ENCODE peak calls at places on chromosomes 6 and 20, in nine cellular contexts. One of them, this sample, is unnamed.

GRCh38 chr20:3404402-3404801 is 3.1 kb downstream of the DNAAF9 start:
- DNase-seq in HCT116: no peak
- DNase-seq in body of pancreas: no peak
- DNase-seq in H1: no peak
- DNase-seq in prostate gland: no peak
- DNase-seq in heart left ventricle: no peak
- DNase-seq in HepG2: no peak
- DNase-seq in stomach: no peak
- DNase-seq in K562: no peak
- DNase-seq in this sample: no peak

GRCh38 chr6:113969888-113970807 is 800 bp downstream of the HDAC2 start:
- DNase-seq in body of pancreas: peak
- DNase-seq in K562: peak
- DNase-seq in HepG2: peak
- DNase-seq in heart left ventricle: peak
- DNase-seq in HCT116: no peak
- DNase-seq in H1: peak
- DNase-seq in stomach: peak
- DNase-seq in prostate gland: peak
- DNase-seq in this sample: peak

GRCh38 chr20:49595811-49596545 is 28.0 kb upstream of the PTGIS start:
- DNase-seq in stomach: no peak
- DNase-seq in prostate gland: no peak
- DNase-seq in HepG2: no peak
- DNase-seq in heart left ventricle: no peak
- DNase-seq in body of pancreas: no peak
- DNase-seq in K562: no peak
- DNase-seq in HCT116: no peak
- DNase-seq in H1: no peak
- DNase-seq in this sample: no peak

GRCh38 chr20:32285082-32285620 is 7.7 kb downstream of the KIF3B start:
- DNase-seq in K562: no peak
- DNase-seq in prostate gland: no peak
- DNase-seq in body of pancreas: no peak
- DNase-seq in HCT116: no peak
- DNase-seq in H1: no peak
- DNase-seq in stomach: no peak
- DNase-seq in HepG2: no peak
- DNase-seq in heart left ventricle: no peak
- DNase-seq in this sample: no peak

GRCh38 chr20:62633571-62634329 is 8.6 kb upstream of the SLCO4A1 start:
- DNase-seq in stomach: no peak
- DNase-seq in prostate gland: no peak
- DNase-seq in heart left ventricle: no peak
- DNase-seq in HCT116: no peak
- DNase-seq in HepG2: no peak
- DNase-seq in K562: no peak
- DNase-seq in H1: no peak
- DNase-seq in body of pancreas: no peak
- DNase-seq in this sample: no peak

GRCh38 chr20:40471261-40471629 is 217.8 kb downstream of the MAFB start:
- DNase-seq in H1: peak
- DNase-seq in HepG2: no peak
- DNase-seq in prostate gland: no peak
- DNase-seq in HCT116: no peak
- DNase-seq in heart left ventricle: no peak
- DNase-seq in body of pancreas: no peak
- DNase-seq in K562: no peak
- DNase-seq in stomach: no peak
- DNase-seq in this sample: peak

GRCh38 chr6:85865665-85866372 is 223.1 kb upstream of the SYNCRIP start:
- DNase-seq in stomach: no peak
- DNase-seq in H1: no peak
- DNase-seq in HepG2: peak
- DNase-seq in K562: no peak
- DNase-seq in HCT116: peak
- DNase-seq in body of pancreas: peak
- DNase-seq in heart left ventricle: no peak
- DNase-seq in prostate gland: peak
- DNase-seq in this sample: peak

GRCh38 chr20:63064310-63064709 is 57.5 kb upstream of the BHLHE23 start:
- DNase-seq in stomach: no peak
- DNase-seq in HepG2: no peak
- DNase-seq in body of pancreas: peak
- DNase-seq in HCT116: no peak
- DNase-seq in heart left ventricle: no peak
- DNase-seq in H1: peak
- DNase-seq in K562: peak
- DNase-seq in prostate gland: no peak
- DNase-seq in this sample: no peak

GRCh38 chr6:116859264-116859663 is 17.8 kb upstream of the RFX6 start:
- DNase-seq in heart left ventricle: no peak
- DNase-seq in stomach: no peak
- DNase-seq in K562: no peak
- DNase-seq in HepG2: no peak
- DNase-seq in body of pancreas: no peak
- DNase-seq in H1: no peak
- DNase-seq in prostate gland: no peak
- DNase-seq in HCT116: no peak
- DNase-seq in this sample: no peak

GRCh38 chr6:30463651-30464618 is 25.4 kb upstream of the HLA-E start:
- DNase-seq in K562: no peak
- DNase-seq in body of pancreas: peak
- DNase-seq in heart left ventricle: peak
- DNase-seq in HepG2: peak
- DNase-seq in H1: no peak
- DNase-seq in HCT116: no peak
- DNase-seq in stomach: peak
- DNase-seq in prostate gland: no peak
- DNase-seq in this sample: no peak

GRCh38 chr6:133814235-133814634 is 74.7 kb upstream of the TCF21 start:
- DNase-seq in HCT116: no peak
- DNase-seq in prostate gland: no peak
- DNase-seq in HepG2: no peak
- DNase-seq in H1: no peak
- DNase-seq in body of pancreas: no peak
- DNase-seq in heart left ventricle: no peak
- DNase-seq in stomach: no peak
- DNase-seq in K562: no peak
- DNase-seq in this sample: no peak

GRCh38 chr20:3781153-3781910 is at the start of gene SPEF1:
- DNase-seq in HCT116: peak
- DNase-seq in stomach: peak
- DNase-seq in prostate gland: peak
- DNase-seq in HepG2: peak
- DNase-seq in heart left ventricle: peak
- DNase-seq in body of pancreas: peak
- DNase-seq in K562: peak
- DNase-seq in H1: peak
- DNase-seq in this sample: peak

GRCh38 chr6:2745246-2745645 is 5.5 kb downstream of the MYLK4 start:
- DNase-seq in body of pancreas: no peak
- DNase-seq in stomach: no peak
- DNase-seq in heart left ventricle: no peak
- DNase-seq in HepG2: no peak
- DNase-seq in HCT116: no peak
- DNase-seq in H1: no peak
- DNase-seq in K562: no peak
- DNase-seq in prostate gland: no peak
- DNase-seq in this sample: no peak

GRCh38 chr20:17845701-17846475 is 122.7 kb downstream of the SNX5 start:
- DNase-seq in heart left ventricle: no peak
- DNase-seq in stomach: no peak
- DNase-seq in K562: no peak
- DNase-seq in H1: no peak
- DNase-seq in HepG2: peak
- DNase-seq in HCT116: no peak
- DNase-seq in body of pancreas: no peak
- DNase-seq in prostate gland: no peak
- DNase-seq in this sample: no peak

GRCh38 chr6:117326396-117326795 is 61.0 kb downstream of the VGLL2 start:
- DNase-seq in prostate gland: no peak
- DNase-seq in heart left ventricle: no peak
- DNase-seq in H1: no peak
- DNase-seq in HCT116: no peak
- DNase-seq in body of pancreas: no peak
- DNase-seq in HepG2: no peak
- DNase-seq in stomach: no peak
- DNase-seq in K562: no peak
- DNase-seq in this sample: no peak

GRCh38 chr6:134491473-134491872 is 173.6 kb upstream of the SGK1 start:
- DNase-seq in stomach: no peak
- DNase-seq in HCT116: no peak
- DNase-seq in HepG2: no peak
- DNase-seq in K562: no peak
- DNase-seq in body of pancreas: no peak
- DNase-seq in prostate gland: no peak
- DNase-seq in heart left ventricle: no peak
- DNase-seq in H1: no peak
- DNase-seq in this sample: no peak

GRCh38 chr6:52543262-52543661 is 33.6 kb downstream of the TRAM2 start:
- DNase-seq in stomach: no peak
- DNase-seq in body of pancreas: no peak
- DNase-seq in heart left ventricle: no peak
- DNase-seq in HepG2: no peak
- DNase-seq in HCT116: no peak
- DNase-seq in prostate gland: no peak
- DNase-seq in K562: no peak
- DNase-seq in H1: no peak
- DNase-seq in this sample: no peak

GRCh38 chr6:105389543-105389942 is 13.3 kb downstream of the PREP start:
- DNase-seq in prostate gland: no peak
- DNase-seq in body of pancreas: no peak
- DNase-seq in heart left ventricle: no peak
- DNase-seq in stomach: no peak
- DNase-seq in HepG2: no peak
- DNase-seq in K562: no peak
- DNase-seq in HCT116: no peak
- DNase-seq in H1: no peak
- DNase-seq in this sample: no peak

GRCh38 chr20:10982692-10983091 is 308.9 kb upstream of the JAG1 start:
- DNase-seq in K562: no peak
- DNase-seq in stomach: no peak
- DNase-seq in HepG2: peak
- DNase-seq in prostate gland: no peak
- DNase-seq in HCT116: no peak
- DNase-seq in body of pancreas: peak
- DNase-seq in H1: no peak
- DNase-seq in heart left ventricle: peak
- DNase-seq in this sample: no peak
- H3K4me3 ChIP-seq in K562: no peak
- H3K4me3 ChIP-seq in stomach: no peak
- H3K4me3 ChIP-seq in HepG2: no peak
- H3K4me3 ChIP-seq in prostate gland: no peak
- H3K4me3 ChIP-seq in HCT116: no peak
- H3K4me3 ChIP-seq in body of pancreas: no peak
- H3K4me3 ChIP-seq in H1: no peak
- H3K4me3 ChIP-seq in heart left ventricle: no peak
- H3K4me3 ChIP-seq in this sample: no peak

GRCh38 chr6:152380351-152380767 is 256.8 kb downstream of the SYNE1 start:
- DNase-seq in stomach: no peak
- DNase-seq in body of pancreas: peak
- DNase-seq in heart left ventricle: no peak
- DNase-seq in H1: no peak
- DNase-seq in prostate gland: no peak
- DNase-seq in HCT116: no peak
- DNase-seq in HepG2: peak
- DNase-seq in K562: no peak
- DNase-seq in this sample: no peak
- TF ChIP-seq POLR2A in stomach: no peak
- TF ChIP-seq POLR2A in body of pancreas: no peak
- TF ChIP-seq POLR2A in heart left ventricle: no peak
- TF ChIP-seq POLR2A in H1: no peak
- TF ChIP-seq POLR2A in prostate gland: no peak
- TF ChIP-seq POLR2A in HCT116: no peak
- TF ChIP-seq POLR2A in HepG2: no peak
- TF ChIP-seq POLR2A in K562: no peak
- TF ChIP-seq POLR2A in this sample: no peak

DNA sequence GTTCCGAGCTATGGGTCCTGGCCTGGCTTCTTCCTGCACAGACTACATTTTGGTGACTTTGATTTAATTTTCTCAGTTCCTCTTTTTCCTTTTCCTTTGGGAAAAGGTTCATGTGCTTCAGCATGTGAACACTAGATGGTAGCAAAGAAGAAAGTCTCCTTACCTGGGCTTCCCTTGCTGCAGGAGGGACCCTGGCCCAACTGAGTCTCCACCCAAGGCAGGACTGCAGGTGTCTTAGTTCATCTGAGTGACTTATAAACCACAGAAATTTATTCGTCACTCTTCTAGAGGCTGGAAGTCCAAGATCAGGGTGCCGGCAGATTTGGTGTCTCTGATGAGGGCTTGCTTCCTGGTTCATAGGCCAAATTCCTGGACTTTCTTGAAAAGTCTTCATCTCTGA is 163.2 kb downstream of the SYCP2 start:
- DNase-seq in prostate gland: no peak
- DNase-seq in H1: no peak
- DNase-seq in body of pancreas: no peak
- DNase-seq in K562: no peak
- DNase-seq in heart left ventricle: no peak
- DNase-seq in HepG2: no peak
- DNase-seq in HCT116: peak
- DNase-seq in stomach: no peak
- DNase-seq in this sample: no peak
- TF ChIP-seq CTCF in prostate gland: no peak
- TF ChIP-seq CTCF in H1: peak
- TF ChIP-seq CTCF in body of pancreas: no peak
- TF ChIP-seq CTCF in K562: peak
- TF ChIP-seq CTCF in heart left ventricle: no peak
- TF ChIP-seq CTCF in HepG2: peak
- TF ChIP-seq CTCF in HCT116: peak
- TF ChIP-seq CTCF in stomach: no peak
- TF ChIP-seq CTCF in this sample: no peak

DNA sequence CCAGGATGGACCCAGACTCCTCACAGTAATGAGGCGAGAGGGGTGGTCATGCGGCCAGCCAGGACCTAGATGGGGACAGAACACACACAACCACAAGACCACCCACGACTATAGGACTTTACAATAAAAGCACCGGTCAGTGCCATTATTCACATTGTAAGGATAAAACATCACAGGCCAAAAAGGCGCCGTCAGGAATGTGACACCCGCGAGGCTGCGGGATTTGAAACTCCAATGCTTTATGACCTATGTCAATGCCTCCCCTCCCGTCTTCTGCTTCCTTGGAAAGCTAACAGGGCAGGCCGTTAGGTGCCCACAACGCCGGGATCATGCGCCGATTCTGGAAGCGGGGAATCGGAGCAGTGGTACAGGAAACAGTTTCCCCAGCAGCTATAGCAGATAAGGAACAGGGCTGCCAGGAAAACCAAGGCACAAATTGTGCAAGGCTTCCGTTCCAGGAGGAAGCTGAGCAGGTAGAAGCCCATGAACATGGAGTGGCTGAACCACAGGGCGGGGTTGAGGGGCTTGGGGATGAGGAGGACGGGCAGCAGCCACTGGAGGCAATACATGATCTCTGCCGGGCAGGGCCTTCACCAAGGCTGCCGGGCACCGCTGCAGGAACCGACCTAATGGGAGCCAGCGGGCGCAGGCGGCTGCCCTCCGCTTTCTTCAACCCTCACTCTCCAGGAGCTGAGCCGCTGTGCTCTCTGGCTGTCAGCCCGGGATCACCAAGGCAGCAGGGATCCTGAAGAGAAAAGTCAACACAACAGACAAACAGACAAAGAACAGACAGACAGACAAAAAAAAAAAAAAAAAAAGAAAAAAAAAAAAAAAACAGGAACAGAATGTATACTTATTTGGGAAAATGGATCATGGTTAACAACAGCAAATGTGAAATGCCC is 2.2 kb upstream of the NNAT start:
- DNase-seq in heart left ventricle: peak
- DNase-seq in HCT116: no peak
- DNase-seq in HepG2: no peak
- DNase-seq in stomach: peak
- DNase-seq in body of pancreas: no peak
- DNase-seq in H1: no peak
- DNase-seq in prostate gland: peak
- DNase-seq in K562: no peak
- DNase-seq in this sample: no peak
- H3K4me3 ChIP-seq in heart left ventricle: no peak
- H3K4me3 ChIP-seq in HCT116: no peak
- H3K4me3 ChIP-seq in HepG2: no peak
- H3K4me3 ChIP-seq in stomach: no peak
- H3K4me3 ChIP-seq in body of pancreas: no peak
- H3K4me3 ChIP-seq in H1: peak
- H3K4me3 ChIP-seq in prostate gland: no peak
- H3K4me3 ChIP-seq in K562: no peak
- H3K4me3 ChIP-seq in this sample: no peak

This sample was measured in testis.